ENCODE peak calls at places on chromosomes 4 and X, in four cellular contexts. Q is HCT116, H is breast epithelium, Z is PC-9. L is an unnamed sample.
A peak's percentile ranks its signal among the peaks of the same experiment; 100 is the strongest.

GRCh38 chr4:7155611-7156071 is 36.7 kb upstream of the SORCS2 start:
- DNase-seq in H (peak; percentile 30), Q (no peak), Z (peak; percentile 25), L (no peak)

GRCh38 chr4:63620271-63620670 is 789.0 kb downstream of the TECRL start:
- DNase-seq in Z (no peak), Q (no peak), H (no peak), L (no peak)

GRCh38 chr4:7217039-7217438 is 24.7 kb downstream of the SORCS2 start:
- DNase-seq in Q (no peak), Z (no peak), H (no peak), L (no peak)

GRCh38 chrX:45274576-45274975 is 73.9 kb upstream of the DIPK2B start:
- DNase-seq in Z (no peak), H (no peak), Q (no peak), L (no peak)

GRCh38 chr4:64724689-64725088 is 315.4 kb upstream of the TECRL start:
- DNase-seq in Z (no peak), H (no peak), Q (no peak), L (no peak)

GRCh38 chr4:74268643-74269042 is 39.6 kb upstream of the EPGN start:
- DNase-seq in Z (no peak), H (no peak), Q (no peak), L (no peak)

GRCh38 chr4:59848457-59848856 is 1351.7 kb upstream of the ADGRL3 start:
- DNase-seq in Q (no peak), H (no peak), Z (no peak), L (no peak)

GRCh38 chr4:14856076-14856926 is 146.0 kb upstream of the CPEB2 start:
- DNase-seq in Z (peak; percentile 77), Q (peak; percentile 86), H (peak; percentile 59), L (peak; percentile 60)

GRCh38 chr4:74447636-74448233 is 2.8 kb downstream of the AREG start:
- DNase-seq in Q (no peak), H (no peak), Z (no peak), L (no peak)

GRCh38 chr4:88690355-88690754 is 7.3 kb downstream of the NAP1L5 start:
- DNase-seq in Z (no peak), Q (no peak), H (no peak), L (no peak)

GRCh38 chr4:140809671-140810070 is 53.5 kb upstream of the TBC1D9 start:
- DNase-seq in H (no peak), Q (no peak), Z (no peak), L (no peak)

GRCh38 chrX:20382518-20383291 is 116.0 kb upstream of the RPS6KA3 start:
- DNase-seq in H (no peak), Q (no peak), Z (no peak), L (no peak)

GRCh38 chrX:20388594-20388993 is 121.9 kb upstream of the RPS6KA3 start:
- DNase-seq in Z (no peak), Q (no peak), H (no peak), L (no peak)

GRCh38 chrX:20378291-20378920 is 111.7 kb upstream of the RPS6KA3 start:
- DNase-seq in Z (no peak), H (no peak), Q (no peak), L (no peak)

GRCh38 chrX:20382082-20382481 is 115.4 kb upstream of the RPS6KA3 start:
- DNase-seq in H (no peak), Q (no peak), Z (no peak), L (no peak)

DNA sequence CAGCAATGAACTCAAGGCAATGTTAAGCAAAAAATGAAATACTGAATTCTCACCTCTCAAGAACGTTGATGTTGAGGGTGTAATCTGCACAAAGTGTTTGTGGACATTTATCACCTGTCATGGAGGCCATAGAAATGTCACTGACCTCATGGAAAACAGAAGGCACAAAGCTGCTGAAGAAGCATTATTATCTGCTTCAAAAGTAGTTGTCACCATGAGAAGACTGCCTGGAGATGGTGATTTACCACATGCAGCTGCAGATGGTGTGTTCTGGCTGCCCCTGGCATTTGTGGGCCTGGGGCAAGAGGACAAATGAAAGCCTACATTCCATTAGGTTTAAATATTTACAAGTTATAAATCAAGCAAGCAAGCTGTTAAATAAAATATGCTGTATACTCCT is 116.8 kb upstream of the RPS6KA3 start:
- DNase-seq in Q (no peak), Z (no peak), H (no peak), L (no peak)
- H3K27ac ChIP-seq in Q (no peak overlapping the region), Z (no peak overlapping the region), H (no peak overlapping the region), L (no peak overlapping the region)

GRCh38 chr4:37884855-37885487 is 5.9 kb upstream of the TBC1D1 start:
- DNase-seq in H (no peak), Z (no peak), Q (no peak), L (no peak)
- H3K4me1 ChIP-seq in H (no peaks in the 10 kb centered on the region), Z (peaks cover 6% of the 10 kb centered on the region), Q (no peaks in the 10 kb centered on the region), L (no peaks in the 10 kb centered on the region)

GRCh38 chr4:159367421-159368105 is 264.7 kb downstream of the RAPGEF2 start:
- DNase-seq in Q (no peak), Z (no peak), H (no peak), L (no peak)
- H3K27ac ChIP-seq in Q (no peak overlapping the region), Z (no peak overlapping the region), H (no peak overlapping the region), L (peak overlapping the region; percentile 79)

GRCh38 chr4:105198541-105198940 is 51.9 kb downstream of the TET2 start:
- DNase-seq in Z (no peak), H (no peak), Q (no peak), L (no peak)
- H3K4me1 ChIP-seq in Z (peaks cover 10% of the 10 kb centered on the region), H (no peaks in the 10 kb centered on the region), Q (no peaks in the 10 kb centered on the region), L (peaks cover 46% of the 10 kb centered on the region)

GRCh38 chr4:77917601-77918000 is 55.0 kb downstream of the MRPL1 start:
- DNase-seq in H (no peak), Q (no peak), Z (no peak), L (no peak)

GRCh38 chr4:77920371-77920770 is 57.7 kb downstream of the MRPL1 start:
- DNase-seq in Q (no peak), H (no peak), Z (no peak), L (no peak)

GRCh38 chr4:77917075-77917474 is 54.4 kb downstream of the MRPL1 start:
- DNase-seq in H (no peak), Z (no peak), Q (no peak), L (no peak)

GRCh38 chr4:77921701-77922100 is 59.1 kb downstream of the MRPL1 start:
- DNase-seq in Q (peak; percentile 83), Z (peak; percentile 5), H (no peak), L (peak; percentile 48)

GRCh38 chr4:77922158-77923094 is 59.8 kb downstream of the MRPL1 start:
- DNase-seq in Q (no peak), H (no peak), Z (no peak), L (no peak)
- H3K27ac ChIP-seq in Q (peak overlapping the region; percentile 74), H (no peak overlapping the region), Z (peak overlapping the region; percentile 71), L (peak overlapping the region; percentile 89)

GRCh38 chr4:10018818-10019438 is 2.4 kb downstream of the SLC2A9 start:
- DNase-seq in Q (peak; percentile 88), Z (peak; percentile 90), H (peak; percentile 95), L (peak; percentile 40)

GRCh38 chr4:10020871-10021676 is at the start of gene SLC2A9:
- DNase-seq in Q (no peak), H (peak; percentile 71), Z (no peak), L (no peak)

GRCh38 chr4:10019521-10020051 is 1.7 kb downstream of the SLC2A9 start:
- DNase-seq in H (peak; percentile 51), Q (no peak), Z (no peak), L (no peak)

GRCh38 chr4:10022346-10023049 is 1.2 kb upstream of the SLC2A9 start:
- DNase-seq in Q (no peak), H (peak; percentile 71), Z (no peak), L (no peak)

DNA sequence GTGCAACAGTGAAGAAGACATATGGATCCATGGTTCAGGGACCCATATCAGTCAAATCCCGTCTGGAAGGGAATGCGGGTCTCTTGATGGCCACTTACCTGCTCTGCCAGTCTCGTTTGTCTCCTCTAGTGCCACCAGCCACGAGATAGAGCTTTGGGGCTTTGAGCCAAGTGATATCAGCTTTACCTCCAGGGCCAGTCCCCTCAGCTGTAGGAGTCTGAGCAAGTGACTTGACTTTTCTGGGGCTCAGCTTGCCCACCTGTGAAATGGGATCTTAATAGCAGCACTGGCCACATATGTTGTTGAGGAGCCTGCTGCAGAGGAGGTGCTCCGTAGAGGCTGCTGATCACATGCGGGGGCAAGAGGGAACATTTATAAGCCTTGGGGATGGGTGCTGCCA is 1.2 kb downstream of the SLC2A9 start:
- DNase-seq in Q (no peak), H (no peak), Z (no peak), L (no peak)
- H3K4me1 ChIP-seq in Q (peaks cover 18% of the 10 kb centered on the region), H (peaks cover 6% of the 10 kb centered on the region), Z (no peaks in the 10 kb centered on the region), L (no peaks in the 10 kb centered on the region)

DNA sequence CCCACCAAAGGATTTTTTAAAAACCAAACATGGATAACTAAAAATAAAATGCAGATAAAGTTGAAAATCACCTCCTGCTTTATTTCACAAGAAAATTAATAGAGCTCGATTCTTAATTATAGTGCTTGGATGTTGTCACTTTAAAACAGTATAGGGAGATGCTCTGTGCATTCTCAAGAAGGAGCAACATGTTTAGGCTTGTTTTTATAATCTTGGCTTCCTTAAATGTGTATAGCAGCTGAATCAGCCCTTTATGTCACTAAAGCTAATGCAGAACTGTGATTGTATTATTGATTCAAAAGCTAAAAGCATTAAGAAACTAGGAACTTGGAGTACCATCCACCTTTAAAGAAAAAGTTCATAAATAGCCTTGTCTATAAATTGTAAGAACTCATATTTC is 12.9 kb downstream of the UTP3 start:
- DNase-seq in H (no peak), Q (no peak), Z (no peak), L (no peak)
- H3K27ac ChIP-seq in H (no peak overlapping the region), Q (no peak overlapping the region), Z (no peak overlapping the region), L (no peak overlapping the region)

GRCh38 chr4:185120631-185120946 is 22.5 kb upstream of the SLC25A4 start:
- DNase-seq in Q (no peak), H (no peak), Z (no peak), L (no peak)
- H3K4me1 ChIP-seq in Q (peaks cover 16% of the 10 kb centered on the region), H (no peaks in the 10 kb centered on the region), Z (peaks cover 7% of the 10 kb centered on the region), L (no peaks in the 10 kb centered on the region)

DNA sequence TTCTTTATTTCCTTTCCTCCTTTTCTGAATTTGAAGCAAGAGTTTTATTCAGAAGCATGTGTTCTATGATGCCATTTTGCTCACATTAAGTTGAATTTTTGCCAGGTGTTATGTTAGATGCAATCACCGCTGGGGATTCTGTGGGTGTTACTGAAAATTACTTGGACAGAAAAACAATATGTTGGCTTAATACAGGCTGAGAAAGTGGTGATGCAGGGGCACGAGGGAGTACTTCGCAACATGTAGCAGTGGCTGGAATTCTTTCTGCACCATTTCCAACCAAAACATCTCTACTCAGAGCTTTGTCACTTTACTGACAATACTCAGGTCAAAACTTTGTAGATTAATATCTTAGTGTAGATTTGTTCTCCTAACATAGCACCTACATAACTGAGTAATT is 109.3 kb upstream of the PCDH18 start:
- DNase-seq in H (no peak), Z (no peak), Q (no peak), L (no peak)
- H3K27ac ChIP-seq in H (no peak overlapping the region), Z (no peak overlapping the region), Q (no peak overlapping the region), L (no peak overlapping the region)

GRCh38 chrX:22541926-22542325 is 269.2 kb downstream of the CBLL2 start:
- DNase-seq in Q (no peak), Z (no peak), H (no peak), L (no peak)
- H3K4me1 ChIP-seq in Q (no peaks in the 10 kb centered on the region), Z (no peaks in the 10 kb centered on the region), H (no peaks in the 10 kb centered on the region), L (no peaks in the 10 kb centered on the region)